ENCODE peak calls at places on chromosomes 13 and 19, in nine cellular contexts. Z is activated T-helper 9 cell treated with anti-CD3 and anti-CD28 coated beads, Interleukin-2, amount 50 U/mL, for 16 hours; E is HS-27A; A is lower lobe of right lung; F is endothelial cell; M is AG08395; L is activated B cell treated with CpG ODN at 0.5 μM for 24 hours; H is stimulated activated CD4-positive, alpha-beta T cell treated with anti-CD3 and anti-CD28 coated beads, Interleukin-1b, Interleukin-23, amount 100 ng/mL, for 1 hour; D is thyroid gland. R is an unnamed sample.

GRCh38 chr13:36193151-36193855 is 21.1 kb downstream of the SOHLH2 start:
- DNase-seq in Z (no peak), D (no peak), F (no peak), E (no peak), H (no peak), A (no peak), L (no peak), M (peak; percentile 18), R (no peak)

GRCh38 chr19:38551450-38551813 is 66.3 kb downstream of the MAP4K1 start:
- DNase-seq in L (no peak), Z (peak; percentile 46), F (no peak), D (no peak), E (no peak), H (no peak), A (peak; percentile 19), M (no peak), R (no peak)

GRCh38 chr19:1019980-1020867 is 699 bp downstream of the TMEM259 start:
- DNase-seq in Z (no peak), H (no peak), L (no peak), A (peak; percentile 75), E (no peak), D (peak; percentile 36), F (no peak), M (no peak), R (no peak)

GRCh38 chr19:19418548-19419260 is 13.2 kb downstream of the GATAD2A start:
- DNase-seq in M (no peak), Z (no peak), D (no peak), A (no peak), L (no peak), F (no peak), H (no peak), E (no peak), R (no peak)

GRCh38 chr13:59452189-59452588 is 711.5 kb downstream of the DIAPH3 start:
- DNase-seq in E (no peak), M (no peak), A (no peak), F (no peak), L (no peak), D (no peak), H (no peak), Z (no peak), R (no peak)

GRCh38 chr19:14731200-14731599 is 41.4 kb downstream of the ZNF333 start:
- DNase-seq in Z (no peak), H (no peak), L (no peak), M (no peak), D (no peak), E (no peak), A (no peak), F (no peak), R (no peak)

GRCh38 chr19:17491287-17491686 is 20.2 kb upstream of the PGLS start:
- DNase-seq in Z (no peak), A (no peak), E (no peak), F (no peak), D (no peak), L (no peak), H (no peak), M (peak; percentile 30), R (no peak)

GRCh38 chr19:15264061-15264932 is 32.0 kb upstream of the EPHX3 start:
- DNase-seq in F (peak; percentile 91), A (peak; percentile 80), Z (peak; percentile 62), H (peak; percentile 29), M (peak; percentile 53), D (peak; percentile 53), E (no peak), L (peak; percentile 72), R (peak; percentile 89)

GRCh38 chr13:41564046-41564445 is 106.7 kb downstream of the RGCC start:
- DNase-seq in H (no peak), M (no peak), D (no peak), E (no peak), A (no peak), Z (no peak), F (no peak), L (no peak), R (no peak)

GRCh38 chr13:105139048-105139379 is 1396.4 kb downstream of the EFNB2 start:
- DNase-seq in H (no peak), M (no peak), A (no peak), Z (no peak), L (no peak), E (no peak), F (no peak), D (no peak), R (no peak)

GRCh38 chr19:36246006-36246391 is 31.1 kb downstream of the ZNF146 start:
- DNase-seq in D (no peak), F (no peak), L (no peak), E (no peak), A (no peak), M (no peak), Z (no peak), H (no peak), R (no peak)

GRCh38 chr19:55907286-55907685 is 24.9 kb downstream of the NLRP13 start:
- DNase-seq in Z (no peak), H (no peak), F (no peak), D (no peak), A (no peak), M (no peak), E (no peak), L (no peak), R (no peak)

GRCh38 chr19:2394054-2394668 is 33.2 kb downstream of the TIMM13 start:
- DNase-seq in E (no peak), A (no peak), L (no peak), D (no peak), Z (no peak), H (no peak), M (no peak), F (no peak), R (no peak)

GRCh38 chr19:12284631-12285030 is 10.1 kb downstream of the ZNF44 start:
- DNase-seq in D (no peak), H (no peak), A (no peak), E (no peak), Z (no peak), F (no peak), M (no peak), L (no peak), R (no peak)

GRCh38 chr13:45786293-45786920 is 65.1 kb downstream of the SIAH3 start:
- DNase-seq in H (no peak), L (no peak), Z (no peak), F (no peak), A (no peak), D (peak; percentile 63), E (no peak), M (no peak), R (no peak)

GRCh38 chr13:75685239-75685697 is 49.1 kb downstream of the LMO7 start:
- DNase-seq in E (no peak), L (no peak), F (no peak), H (no peak), Z (no peak), M (peak; percentile 66), A (no peak), D (peak; percentile 15), R (no peak)

GRCh38 chr13:109415057-109415456 is 371.3 kb downstream of the IRS2 start:
- DNase-seq in Z (no peak), L (no peak), A (no peak), H (no peak), M (no peak), D (no peak), F (no peak), E (no peak), R (no peak)